ENCODE peak calls at places on chromosome 16, in five cellular contexts. B is foreskin fibroblast, J is cardiac muscle cell, L is uterus, V is MM.1S. C is an unnamed sample.

GRCh38 chr16:23171234-23171948 is 11.2 kb upstream of the SCNN1G start:
- DNase-seq in B (peak; percentile 12), J (no peak), L (no peak), V (no peak), C (no peak)

GRCh38 chr16:89511352-89511751 is 3.1 kb downstream of the SPG7 start:
- DNase-seq in B (no peak), J (no peak), L (no peak), V (no peak), C (no peak)

GRCh38 chr16:81599034-81599744 is 154.6 kb downstream of the CMIP start:
- DNase-seq in B (no peak), J (no peak), L (no peak), V (no peak), C (no peak)

GRCh38 chr16:89842471-89843408 is 14.5 kb downstream of the SPIRE2 start:
- DNase-seq in B (no peak), J (no peak), L (no peak), V (no peak), C (no peak)

GRCh38 chr16:77943770-77944169 is 78.6 kb upstream of the CLEC3A start:
- DNase-seq in B (no peak), J (no peak), L (no peak), V (no peak), C (no peak)

GRCh38 chr16:84177740-84178070 is 9.2 kb downstream of the TAF1C start:
- DNase-seq in B (peak; percentile 49), J (no peak), L (no peak), V (no peak), C (peak; percentile 58)

GRCh38 chr16:61024180-61024900 is 1011.9 kb downstream of the CDH8 start:
- DNase-seq in B (no peak), J (no peak), L (no peak), V (no peak), C (no peak)

GRCh38 chr16:10312784-10313724 is 72.8 kb upstream of the ATF7IP2 start:
- DNase-seq in B (no peak), J (no peak), L (no peak), V (peak; percentile 67), C (peak; percentile 11)

GRCh38 chr16:25691519-25692091 is at the start of gene HS3ST4:
- DNase-seq in B (no peak), J (peak; percentile 71), L (no peak), V (no peak), C (peak; percentile 19)

GRCh38 chr16:47713225-47713595 is 252.1 kb downstream of the PHKB start:
- DNase-seq in B (peak; percentile 66), J (no peak), L (no peak), V (no peak), C (no peak)

GRCh38 chr16:48538746-48539484 is 71.1 kb downstream of the N4BP1 start:
- DNase-seq in B (no peak), J (peak; percentile 32), L (no peak), V (no peak), C (no peak)

DNA sequence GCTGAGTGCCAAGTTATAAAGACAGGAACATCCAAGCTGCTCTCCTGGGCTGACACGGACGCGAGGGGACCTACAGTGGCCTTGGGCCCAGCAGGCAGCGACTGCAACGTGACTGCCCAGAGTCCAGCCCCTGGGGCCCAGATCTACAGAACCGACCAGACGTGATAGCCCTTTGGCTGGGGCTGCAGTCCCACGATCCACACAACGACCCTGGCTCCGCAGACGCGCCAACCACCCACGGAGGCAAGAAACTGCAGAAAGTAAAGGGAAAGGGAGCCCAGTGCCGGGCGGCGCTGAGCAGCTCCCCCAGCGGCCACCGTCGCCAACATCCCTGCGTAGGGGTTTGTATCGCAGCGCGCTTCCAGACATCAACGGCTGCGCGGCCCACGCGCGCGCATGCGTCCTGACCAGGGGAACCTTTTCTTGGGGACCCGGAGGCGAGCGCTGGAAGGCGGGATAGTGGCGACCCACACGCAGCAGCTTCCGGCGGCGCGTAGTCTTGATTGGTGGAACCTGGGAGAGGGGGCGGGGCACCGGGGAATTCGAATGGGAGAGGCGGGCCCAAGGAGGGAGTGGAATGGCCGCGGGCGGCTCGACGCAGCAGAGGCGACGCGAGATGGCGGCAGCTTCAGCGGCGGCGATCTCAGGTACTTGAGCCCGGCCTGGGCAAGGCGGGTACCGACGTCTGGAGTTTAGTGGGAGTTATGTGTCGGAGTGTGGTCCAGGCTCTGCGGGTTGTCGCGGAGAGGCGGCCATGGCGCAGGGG is at the start of gene KIF22:
- DNase-seq in B (peak; percentile 99), J (peak; percentile 100), L (peak; percentile 99), V (peak; percentile 99), C (peak; percentile 99)
- TF ChIP-seq CTCF in B (peak; percentile 57), J (peak; percentile 71), L (peak; percentile 92), V (peak; percentile 77), C (peak; percentile 71)

GRCh38 chr16:56792960-56793359 is 63.0 kb downstream of the NUP93 start:
- DNase-seq in B (no peak), J (no peak), L (no peak), V (no peak), C (no peak)

GRCh38 chr16:56797861-56798260 is 67.1 kb upstream of the SLC12A3 start:
- DNase-seq in B (no peak), J (no peak), L (no peak), V (no peak), C (no peak)

GRCh38 chr16:56789360-56789759 is 59.4 kb downstream of the NUP93 start:
- DNase-seq in B (peak; percentile 38), J (peak; percentile 61), L (peak; percentile 20), V (peak; percentile 78), C (peak; percentile 50)

GRCh38 chr16:56795011-56795410 is 65.1 kb downstream of the NUP93 start:
- DNase-seq in B (no peak), J (no peak), L (no peak), V (no peak), C (no peak)

DNA sequence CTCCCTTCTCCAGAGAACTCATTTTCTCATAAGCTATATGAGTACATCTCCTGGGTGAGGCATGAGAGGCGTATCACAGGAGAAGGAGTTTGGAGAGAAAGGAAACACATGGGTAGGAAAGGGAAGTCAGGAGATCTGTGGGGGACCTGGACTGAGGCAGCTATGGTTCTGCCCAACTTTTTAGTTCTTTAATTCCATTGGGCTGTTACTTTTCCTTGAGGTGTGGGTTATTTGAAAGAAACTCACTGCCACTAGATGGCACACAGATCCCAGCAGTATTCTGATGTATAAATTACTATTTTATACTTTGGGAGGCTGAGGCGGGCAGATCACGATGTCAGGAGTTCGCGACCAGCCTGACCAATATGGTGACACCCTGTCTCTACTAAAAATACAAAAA is 63.6 kb downstream of the NUP93 start:
- DNase-seq in B (peak; percentile 36), J (peak; percentile 20), L (no peak), V (peak; percentile 30), C (no peak)
- TF ChIP-seq CTCF in B (peak; percentile 32), J (peak; percentile 57), L (peak; percentile 9), V (peak; percentile 39), C (peak; percentile 39)

GRCh38 chr16:87420401-87421368 is 28.5 kb downstream of the MAP1LC3B start:
- DNase-seq in B (no peak), J (no peak), L (no peak), V (no peak), C (no peak)
- TF ChIP-seq CTCF in B (peak; percentile 7), J (no peak), L (no peak), V (peak; percentile 27), C (no peak)

GRCh38 chr16:21083729-21084268 is 66.8 kb downstream of the DNAH3 start:
- DNase-seq in B (peak; percentile 35), J (peak; percentile 80), L (peak; percentile 59), V (peak; percentile 44), C (peak; percentile 73)
- TF ChIP-seq CTCF in B (peak; percentile 75), J (peak; percentile 85), L (peak; percentile 70), V (peak; percentile 82), C (peak; percentile 64)

C was measured in testis.